ENCODE peak calls at places on chromosome 21, in five cellular contexts. D is KG1; N is CD4-positive, alpha-beta memory T cell; B is stimulated activated CD8-positive, alpha-beta memory T cell treated with anti-CD3 and anti-CD28 coated beads, Interleukin-4, amount 100 ng/mL, for 48 hours; K is nephron progenitor cell. A is an unnamed sample.

GRCh38 chr21:16821588-16821987 is 691.3 kb upstream of the CXADR start:
- DNase-seq in K (no peak), D (no peak), B (no peak), N (no peak), A (no peak)

GRCh38 chr21:16420086-16420724 is 690.4 kb downstream of the USP25 start:
- DNase-seq in D (no peak), K (no peak), B (no peak), N (no peak), A (no peak)

GRCh38 chr21:33374080-33374873 is 28.9 kb upstream of the IFNGR2 start:
- DNase-seq in D (peak; percentile 78), B (peak; percentile 68), K (peak; percentile 11), N (peak; percentile 55), A (peak; percentile 83)

GRCh38 chr21:37787456-37787855 is 128.8 kb downstream of the KCNJ6 start:
- DNase-seq in D (no peak), B (no peak), N (no peak), K (no peak), A (no peak)

GRCh38 chr21:38334866-38335265 is 78.1 kb downstream of the KCNJ15 start:
- DNase-seq in B (no peak), K (no peak), D (no peak), N (no peak), A (no peak)

GRCh38 chr21:41170442-41170841 is 2.5 kb downstream of the BACE2 start:
- DNase-seq in K (peak; percentile 53), B (peak; percentile 41), N (no peak), D (no peak), A (no peak)

GRCh38 chr21:34335316-34335715 is 28.5 kb upstream of the KCNE2 start:
- DNase-seq in D (no peak), N (no peak), B (no peak), K (no peak), A (no peak)

GRCh38 chr21:32380940-32381339 is 11.9 kb downstream of the URB1 start:
- DNase-seq in K (no peak), N (no peak), D (no peak), B (no peak), A (no peak)

GRCh38 chr21:41598561-41599511 is 90.9 kb upstream of the TMPRSS2 start:
- DNase-seq in K (no peak), N (no peak), D (no peak), B (peak; percentile 7), A (no peak)

GRCh38 chr21:43727571-43728466 is 8.9 kb downstream of the PDXK start:
- DNase-seq in N (no peak), D (peak; percentile 35), B (no peak), K (no peak), A (peak; percentile 66)

GRCh38 chr21:43207868-43208267 is 39.1 kb downstream of the CRYAA start:
- DNase-seq in B (no peak), D (no peak), K (no peak), N (no peak), A (no peak)

GRCh38 chr21:42093991-42094417 is 22.9 kb downstream of the UMODL1 start:
- DNase-seq in B (no peak), N (no peak), D (no peak), K (no peak), A (no peak)

GRCh38 chr21:41895643-41896493 is 16.7 kb upstream of the PRDM15 start:
- DNase-seq in K (no peak), N (peak; percentile 37), B (peak; percentile 59), D (peak; percentile 62), A (no peak)

GRCh38 chr21:44434568-44434925 is 20.8 kb upstream of the LRRC3 start:
- DNase-seq in K (no peak), D (no peak), B (no peak), N (no peak), A (no peak)

GRCh38 chr21:32886339-32886738 is 114.8 kb upstream of the PAXBP1 start:
- DNase-seq in B (no peak), N (peak; percentile 51), D (no peak), K (no peak), A (no peak)

GRCh38 chr21:31872452-31873274 is at the start of gene HUNK:
- DNase-seq in B (peak; percentile 34), K (peak; percentile 84), D (no peak), N (no peak), A (no peak)

GRCh38 chr21:45430521-45431501 is 25.8 kb downstream of the COL18A1 start:
- DNase-seq in N (no peak), B (no peak), K (peak; percentile 85), D (no peak), A (no peak)

GRCh38 chr21:40847956-40848355 is 998 bp upstream of the DSCAM start:
- DNase-seq in K (no peak), B (no peak), N (no peak), D (no peak), A (no peak)

GRCh38 chr21:46661211-46661625 is 25.7 kb downstream of the PRMT2 start:
- DNase-seq in B (no peak), N (peak; percentile 41), K (peak; percentile 81), D (no peak), A (no peak)

GRCh38 chr21:41861987-41862386 is 17.2 kb downstream of the PRDM15 start:
- DNase-seq in B (no peak), K (no peak), D (no peak), N (no peak), A (no peak)

GRCh38 chr21:44497641-44498243 is 42.3 kb downstream of the KRTAP10-1 start:
- DNase-seq in B (no peak), D (no peak), N (no peak), K (no peak), A (no peak)

GRCh38 chr21:37130971-37131370 is 57.9 kb downstream of the TTC3 start:
- DNase-seq in D (no peak), K (no peak), B (no peak), N (no peak), A (no peak)

A was measured in AML-193.